ENCODE peak calls at places on chromosomes 1 and 21, in five cellular contexts. S is H1, O is transverse colon, Y is prostate gland, C is stomach. H is an unnamed sample.

GRCh38 chr1:53959664-53960250 is 13.6 kb downstream of the LRRC42 start:
- DNase-seq in S (no peak), O (no peak), Y (no peak), C (no peak), H (no peak)

GRCh38 chr1:40381268-40382109 is 8.0 kb downstream of the SMAP2 start:
- DNase-seq in S (no peak), O (no peak), Y (no peak), C (no peak), H (no peak)

GRCh38 chr1:41622402-41622801 is 137.9 kb upstream of the EDN2 start:
- DNase-seq in S (no peak), O (no peak), Y (no peak), C (no peak), H (no peak)

GRCh38 chr1:23693599-23693998 is 2.0 kb downstream of the RPL11 start:
- DNase-seq in S (no peak), O (no peak), Y (no peak), C (no peak), H (no peak)

GRCh38 chr1:117059334-117059677 is 820 bp upstream of the TTF2 start:
- DNase-seq in S (no peak), O (peak), Y (peak), C (peak), H (peak)

GRCh38 chr1:232239557-232240468 is 390.1 kb downstream of the SIPA1L2 start:
- DNase-seq in S (no peak), O (no peak), Y (no peak), C (no peak), H (no peak)

GRCh38 chr1:117586747-117587478 is 18.9 kb upstream of the TENT5C start:
- DNase-seq in S (no peak), O (no peak), Y (peak), C (no peak), H (no peak)

GRCh38 chr1:78334952-78335351 is 155.8 kb upstream of the PTGFR start:
- DNase-seq in S (no peak), O (no peak), Y (no peak), C (no peak), H (no peak)

GRCh38 chr1:151370211-151370911 is 2.1 kb downstream of the SELENBP1 start:
- DNase-seq in S (no peak), O (peak), Y (no peak), C (peak), H (no peak)

GRCh38 chr1:210072891-210073509 is 135.0 kb downstream of the SYT14 start:
- DNase-seq in S (no peak), O (no peak), Y (no peak), C (no peak), H (no peak)

GRCh38 chr1:37741662-37742061 is 23.3 kb downstream of the EPHA10 start:
- DNase-seq in S (no peak), O (no peak), Y (no peak), C (no peak), H (no peak)

GRCh38 chr1:45723248-45723930 is 27.1 kb downstream of the IPP start:
- DNase-seq in S (no peak), O (no peak), Y (no peak), C (no peak), H (no peak)

GRCh38 chr1:237859014-237859413 is 31.7 kb downstream of the ZP4 start:
- DNase-seq in S (no peak), O (no peak), Y (no peak), C (no peak), H (no peak)

GRCh38 chr1:116805398-116805797 is 51.2 kb downstream of the CD2 start:
- DNase-seq in S (no peak), O (no peak), Y (no peak), C (no peak), H (no peak)

GRCh38 chr1:234535763-234536515 is 57.0 kb upstream of the TARBP1 start:
- DNase-seq in S (no peak), O (peak), Y (peak), C (peak), H (no peak)

GRCh38 chr21:35511298-35512162 is 462.4 kb upstream of the RUNX1 start:
- DNase-seq in S (no peak), O (no peak), Y (no peak), C (no peak), H (no peak)

GRCh38 chr1:212655668-212656440 is 43.8 kb downstream of the BATF3 start:
- DNase-seq in S (no peak), O (no peak), Y (no peak), C (no peak), H (no peak)

GRCh38 chr1:33455537-33456301 is 16.7 kb upstream of the ZSCAN20 start:
- DNase-seq in S (peak), O (no peak), Y (peak), C (peak), H (peak)

GRCh38 chr1:11273595-11274234 is 717 bp downstream of the UBIAD1 start:
- DNase-seq in S (no peak), O (no peak), Y (no peak), C (no peak), H (no peak)

GRCh38 chr1:230071316-230071715 is 4.3 kb downstream of the GALNT2 start:
- DNase-seq in S (peak), O (no peak), Y (no peak), C (no peak), H (no peak)

GRCh38 chr1:233394860-233395717 is 67.6 kb downstream of the MAP3K21 start:
- DNase-seq in S (no peak), O (no peak), Y (peak), C (no peak), H (no peak)

GRCh38 chr1:239677362-239677761 is 291.0 kb downstream of the CHRM3 start:
- DNase-seq in S (no peak), O (no peak), Y (no peak), C (no peak), H (no peak)

GRCh38 chr1:179091691-179092165 is 9.9 kb downstream of the TOR3A start:
- DNase-seq in S (no peak), O (peak), Y (peak), C (peak), H (no peak)

GRCh38 chr1:163257763-163258162 is 55.0 kb upstream of the RGS5 start:
- DNase-seq in S (no peak), O (no peak), Y (no peak), C (no peak), H (no peak)

GRCh38 chr1:3352084-3352951 is 102.1 kb upstream of the ARHGEF16 start:
- DNase-seq in S (peak), O (peak), Y (peak), C (no peak), H (no peak)

GRCh38 chr1:9914603-9914937 is 4.5 kb upstream of the CTNNBIP1 start:
- DNase-seq in S (no peak), O (no peak), Y (no peak), C (no peak), H (no peak)

GRCh38 chr1:58922302-58923089 is 138.6 kb upstream of the JUN start:
- DNase-seq in S (no peak), O (peak), Y (peak), C (peak), H (peak)

GRCh38 chr1:226248091-226248490 is 24.6 kb downstream of the MIXL1 start:
- DNase-seq in S (no peak), O (no peak), Y (no peak), C (no peak), H (no peak)

GRCh38 chr1:1540817-1541628 is 599 bp upstream of the TMEM240 start:
- DNase-seq in S (no peak), O (no peak), Y (no peak), C (no peak), H (no peak)
- TF ChIP-seq POLR2AphosphoS5 in S (no peak), O (no peak), Y (no peak), C (no peak), H (no peak)

DNA sequence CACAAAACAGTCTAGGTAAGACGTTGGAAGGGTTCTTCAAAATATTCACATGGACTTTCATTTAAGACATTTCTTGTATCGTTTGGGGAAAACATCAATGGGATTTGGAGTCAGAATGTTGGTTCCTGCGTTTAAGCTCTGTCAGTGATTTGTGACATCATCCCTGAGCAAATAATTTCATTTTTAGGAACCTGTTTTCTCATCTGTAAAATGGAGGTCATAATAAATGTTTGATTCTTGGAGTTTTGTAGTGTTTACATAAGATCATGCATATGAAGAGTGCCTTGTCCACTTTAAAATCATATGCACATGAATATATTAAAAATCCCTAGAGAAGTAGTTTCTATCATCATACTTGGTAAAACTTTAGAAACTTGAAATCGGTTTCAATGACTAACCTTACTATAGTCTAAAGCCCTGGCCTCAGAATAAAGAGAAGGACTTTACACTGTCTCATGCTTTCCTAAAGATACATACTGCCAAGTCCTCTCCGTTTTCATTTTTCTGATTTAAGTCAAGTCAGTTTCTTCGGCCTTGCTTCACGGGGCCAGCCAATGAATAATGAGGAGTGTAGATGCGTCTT is 178.4 kb downstream of the ADSS2 start:
- DNase-seq in S (no peak), O (no peak), Y (no peak), C (no peak), H (no peak)
- TF ChIP-seq POLR2A in S (no peak), O (no peak), Y (no peak), C (no peak), H (no peak)

GRCh38 chr21:14864211-14865021 is 200.4 kb downstream of the NRIP1 start:
- DNase-seq in S (peak), O (peak), Y (peak), C (peak), H (no peak)
- TF ChIP-seq POLR2AphosphoS5 in S (no peak), O (no peak), Y (peak), C (no peak), H (no peak)

GRCh38 chr1:201904579-201904978 is 15.9 kb downstream of the SHISA4 start:
- DNase-seq in S (no peak), O (peak), Y (peak), C (no peak), H (no peak)
- TF ChIP-seq POLR2A in S (no peak), O (peak), Y (no peak), C (no peak), H (no peak)

GRCh38 chr1:88731475-88731874 is 47.4 kb downstream of the PKN2 start:
- DNase-seq in S (no peak), O (peak), Y (peak), C (no peak), H (no peak)
- TF ChIP-seq POLR2AphosphoS5 in S (no peak), O (no peak), Y (peak), C (no peak), H (no peak)

DNA sequence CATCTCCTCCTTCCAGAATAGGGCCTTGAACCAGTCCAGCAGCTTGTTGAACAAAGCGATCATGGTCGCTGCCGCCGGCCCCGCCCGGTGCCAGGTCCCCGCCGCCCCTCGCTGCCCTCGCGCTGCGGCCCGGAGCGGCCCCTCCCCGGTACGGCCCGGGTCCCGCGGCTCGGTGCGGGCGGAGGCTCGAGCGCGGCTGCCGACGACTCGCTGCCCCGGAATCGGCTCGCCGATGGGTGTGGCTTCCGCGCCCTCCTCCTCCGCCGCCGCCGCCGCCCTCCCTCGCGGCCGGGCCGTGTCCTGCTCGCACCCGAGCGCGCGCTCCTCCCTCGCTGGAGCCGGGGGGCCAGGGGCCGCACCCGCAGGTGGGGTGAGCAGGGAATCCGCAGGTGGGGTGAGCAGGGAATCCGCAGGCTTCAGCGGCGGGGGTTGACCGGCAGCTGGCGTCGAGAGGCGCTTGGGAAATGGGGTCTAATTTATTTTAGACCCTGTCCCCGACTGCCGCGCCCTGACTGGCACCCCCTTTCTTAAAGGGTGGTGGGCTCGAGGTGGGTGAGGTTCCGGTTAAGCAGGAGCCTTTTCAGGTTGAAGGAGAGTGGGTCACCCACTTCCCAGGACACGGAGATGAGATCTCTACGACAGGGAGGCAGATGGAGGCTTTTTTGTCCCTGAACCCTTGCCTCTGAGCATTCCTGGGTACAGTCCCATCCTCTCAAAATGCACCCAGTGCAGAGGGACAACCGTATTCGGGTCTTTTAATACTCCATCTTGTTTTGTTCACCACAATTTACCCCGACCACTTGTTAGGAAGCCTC is at the start of gene ARL8A:
- DNase-seq in S (peak), O (peak), Y (peak), C (peak), H (peak)
- TF ChIP-seq POLR2A in S (no peak), O (no peak), Y (peak), C (no peak), H (no peak)

GRCh38 chr1:206768472-206769330 is 1.9 kb upstream of the IL19 start:
- DNase-seq in S (no peak), O (no peak), Y (no peak), C (no peak), H (no peak)

GRCh38 chr1:206772228-206773002 is at the start of gene IL10:
- DNase-seq in S (no peak), O (peak), Y (no peak), C (no peak), H (no peak)

GRCh38 chr1:206771353-206771722 is 765 bp downstream of the IL19 start:
- DNase-seq in S (no peak), O (no peak), Y (no peak), C (no peak), H (no peak)

GRCh38 chr1:206769331-206769731 is 1.2 kb upstream of the IL19 start:
- DNase-seq in S (no peak), O (peak), Y (no peak), C (peak), H (peak)

DNA sequence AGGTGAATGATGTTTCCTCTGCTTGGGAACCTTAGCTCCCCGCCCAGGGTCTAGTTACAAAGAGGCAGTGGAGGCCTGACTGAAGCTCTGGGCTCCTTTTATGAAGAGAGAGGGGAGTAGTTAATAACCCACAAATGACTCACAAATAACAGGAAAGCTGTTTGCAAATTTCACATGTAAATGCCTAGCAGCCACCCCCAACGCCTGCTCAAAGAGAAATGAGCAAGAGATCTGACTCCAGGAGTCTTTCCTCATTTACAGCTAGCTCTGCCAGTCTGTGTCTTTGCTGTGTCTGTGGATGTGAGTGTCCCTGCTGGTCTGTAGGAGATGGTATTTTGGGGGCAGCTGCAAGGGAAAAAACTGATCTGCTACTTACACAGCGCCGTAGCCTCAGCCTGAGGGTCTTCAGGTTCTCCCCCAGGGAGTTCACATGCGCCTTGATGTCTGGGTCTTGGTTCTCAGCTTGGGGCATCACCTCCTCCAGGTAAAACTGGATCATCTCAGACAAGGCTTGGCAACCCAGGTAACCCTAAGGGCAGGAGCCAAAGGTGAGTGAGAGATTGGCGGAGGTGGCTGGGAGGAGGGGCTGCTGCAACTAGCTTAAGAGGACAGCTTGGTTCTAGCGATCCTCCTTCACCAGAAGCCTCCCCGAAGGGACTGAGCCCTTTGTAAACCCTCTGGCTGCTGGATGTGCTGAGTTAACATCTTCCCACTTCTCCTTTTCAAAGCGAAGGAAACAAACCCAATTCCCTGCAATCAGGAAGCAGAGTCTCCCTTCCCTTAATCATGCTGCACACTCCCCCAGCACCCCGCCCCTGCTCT is at the start of gene IL19:
- DNase-seq in S (no peak), O (peak), Y (no peak), C (no peak), H (no peak)
- TF ChIP-seq POLR2AphosphoS5 in S (no peak), O (no peak), Y (no peak), C (no peak), H (no peak)

GRCh38 chr1:224733021-224733911 is 117.1 kb downstream of the CNIH3 start:
- DNase-seq in S (no peak), O (no peak), Y (peak), C (no peak), H (no peak)

GRCh38 chr1:224730950-224731349 is 114.8 kb downstream of the CNIH3 start:
- DNase-seq in S (no peak), O (no peak), Y (no peak), C (no peak), H (no peak)

GRCh38 chr1:224731633-224732032 is 115.5 kb downstream of the CNIH3 start:
- DNase-seq in S (no peak), O (no peak), Y (no peak), C (no peak), H (no peak)

GRCh38 chr1:224734261-224734935 is 118.3 kb downstream of the CNIH3 start:
- DNase-seq in S (no peak), O (no peak), Y (no peak), C (no peak), H (no peak)

DNA sequence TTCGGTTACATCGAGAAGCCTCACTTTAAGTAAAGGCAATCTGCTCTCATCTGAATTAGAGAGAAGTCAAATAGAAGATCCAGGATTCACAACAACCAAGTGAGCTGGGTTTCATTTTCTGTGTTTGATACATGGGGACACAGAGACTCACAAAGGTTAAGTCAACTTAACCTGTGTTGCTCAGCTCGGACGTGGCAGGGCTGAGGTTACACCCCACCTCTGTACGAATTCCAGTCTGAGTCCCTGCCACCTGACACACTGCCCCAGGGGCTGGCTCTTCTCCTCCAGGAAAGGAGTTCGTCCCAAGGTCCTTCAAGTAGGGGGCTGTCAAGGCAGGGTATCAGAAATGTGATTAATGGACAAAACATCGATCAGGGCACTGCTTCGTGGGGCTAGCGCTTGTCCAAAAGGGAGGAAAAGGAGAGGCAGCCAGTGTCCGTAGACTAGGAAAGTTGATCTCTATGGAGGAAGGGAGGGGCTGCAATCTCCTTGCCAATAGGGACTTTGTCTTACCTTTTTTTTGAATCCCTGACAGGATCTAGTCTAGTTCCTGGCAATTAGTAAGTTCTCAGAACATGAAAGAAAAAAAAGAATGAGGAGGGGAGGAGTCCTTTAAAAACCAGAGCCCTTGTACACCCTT is 116.4 kb downstream of the CNIH3 start:
- DNase-seq in S (no peak), O (no peak), Y (no peak), C (peak), H (no peak)
- TF ChIP-seq POLR2A in S (no peak), O (no peak), Y (no peak), C (no peak), H (no peak)

GRCh38 chr1:92653605-92654381 is 131.1 kb downstream of the EVI5 start:
- DNase-seq in S (no peak), O (no peak), Y (no peak), C (no peak), H (no peak)
- TF ChIP-seq POLR2AphosphoS5 in S (no peak), O (no peak), Y (no peak), C (no peak), H (no peak)

H was measured in GM12892.